ENCODE peak calls at places on chromosomes 5 and 9, in nine cellular contexts. One of them, this sample, is unnamed.

GRCh38 chr5:68015381-68015780 is 200.2 kb upstream of the PIK3R1 start:
- DNase-seq in tibial nerve: no peak
- DNase-seq in uterus: no peak
- DNase-seq in right lobe of liver: no peak
- DNase-seq in ovary: no peak
- DNase-seq in HCT116: no peak
- DNase-seq in GM12891: no peak
- DNase-seq in heart left ventricle: no peak
- DNase-seq in sigmoid colon: no peak
- DNase-seq in this sample: no peak

GRCh38 chr5:168401226-168401625 is 85.0 kb upstream of the RARS1 start:
- DNase-seq in tibial nerve: no peak
- DNase-seq in uterus: no peak
- DNase-seq in right lobe of liver: no peak
- DNase-seq in ovary: no peak
- DNase-seq in HCT116: no peak
- DNase-seq in GM12891: no peak
- DNase-seq in heart left ventricle: no peak
- DNase-seq in sigmoid colon: no peak
- DNase-seq in this sample: no peak

GRCh38 chr9:129834489-129835127 is 467 bp downstream of the C9orf78 start:
- DNase-seq in tibial nerve: no peak
- DNase-seq in uterus: no peak
- DNase-seq in right lobe of liver: no peak
- DNase-seq in ovary: no peak
- DNase-seq in HCT116: no peak
- DNase-seq in GM12891: no peak
- DNase-seq in heart left ventricle: no peak
- DNase-seq in sigmoid colon: no peak
- DNase-seq in this sample: peak

GRCh38 chr5:170151105-170151831 is 45.6 kb downstream of the FOXI1 start:
- DNase-seq in tibial nerve: no peak
- DNase-seq in uterus: no peak
- DNase-seq in right lobe of liver: no peak
- DNase-seq in ovary: no peak
- DNase-seq in HCT116: peak
- DNase-seq in GM12891: no peak
- DNase-seq in heart left ventricle: peak
- DNase-seq in sigmoid colon: no peak
- DNase-seq in this sample: peak

GRCh38 chr5:162174358-162174757 is 106.8 kb downstream of the GABRG2 start:
- DNase-seq in tibial nerve: no peak
- DNase-seq in uterus: no peak
- DNase-seq in right lobe of liver: no peak
- DNase-seq in ovary: no peak
- DNase-seq in HCT116: no peak
- DNase-seq in GM12891: no peak
- DNase-seq in heart left ventricle: no peak
- DNase-seq in sigmoid colon: no peak
- DNase-seq in this sample: no peak

GRCh38 chr5:57577432-57578175 is 95.0 kb upstream of the ACTBL2 start:
- DNase-seq in tibial nerve: no peak
- DNase-seq in uterus: no peak
- DNase-seq in right lobe of liver: no peak
- DNase-seq in ovary: no peak
- DNase-seq in HCT116: no peak
- DNase-seq in GM12891: no peak
- DNase-seq in heart left ventricle: no peak
- DNase-seq in sigmoid colon: no peak
- DNase-seq in this sample: no peak

GRCh38 chr9:127218818-127219217 is 45.8 kb upstream of the GARNL3 start:
- DNase-seq in tibial nerve: no peak
- DNase-seq in uterus: no peak
- DNase-seq in right lobe of liver: no peak
- DNase-seq in ovary: no peak
- DNase-seq in HCT116: no peak
- DNase-seq in GM12891: no peak
- DNase-seq in heart left ventricle: no peak
- DNase-seq in sigmoid colon: no peak
- DNase-seq in this sample: no peak

GRCh38 chr9:35277171-35277520 is 115.3 kb downstream of the UNC13B start:
- DNase-seq in tibial nerve: no peak
- DNase-seq in uterus: no peak
- DNase-seq in right lobe of liver: no peak
- DNase-seq in ovary: no peak
- DNase-seq in HCT116: no peak
- DNase-seq in GM12891: no peak
- DNase-seq in heart left ventricle: no peak
- DNase-seq in sigmoid colon: no peak
- DNase-seq in this sample: no peak

GRCh38 chr5:56829137-56829536 is 13.8 kb downstream of the MAP3K1 start:
- DNase-seq in tibial nerve: no peak
- DNase-seq in uterus: no peak
- DNase-seq in right lobe of liver: no peak
- DNase-seq in ovary: no peak
- DNase-seq in HCT116: peak
- DNase-seq in GM12891: no peak
- DNase-seq in heart left ventricle: no peak
- DNase-seq in sigmoid colon: no peak
- DNase-seq in this sample: peak

GRCh38 chr9:109314011-109314531 is 6.8 kb downstream of the EPB41L4B start:
- DNase-seq in tibial nerve: no peak
- DNase-seq in uterus: no peak
- DNase-seq in right lobe of liver: no peak
- DNase-seq in ovary: no peak
- DNase-seq in HCT116: no peak
- DNase-seq in GM12891: no peak
- DNase-seq in heart left ventricle: no peak
- DNase-seq in sigmoid colon: no peak
- DNase-seq in this sample: no peak

GRCh38 chr9:133825555-133826198 is 87.5 kb upstream of the SARDH start:
- DNase-seq in tibial nerve: no peak
- DNase-seq in uterus: no peak
- DNase-seq in right lobe of liver: no peak
- DNase-seq in ovary: no peak
- DNase-seq in HCT116: no peak
- DNase-seq in GM12891: no peak
- DNase-seq in heart left ventricle: no peak
- DNase-seq in sigmoid colon: no peak
- DNase-seq in this sample: no peak

GRCh38 chr5:79418276-79418675 is 95.7 kb downstream of the HOMER1 start:
- DNase-seq in tibial nerve: no peak
- DNase-seq in uterus: no peak
- DNase-seq in right lobe of liver: no peak
- DNase-seq in ovary: no peak
- DNase-seq in HCT116: peak
- DNase-seq in GM12891: no peak
- DNase-seq in heart left ventricle: no peak
- DNase-seq in sigmoid colon: no peak
- DNase-seq in this sample: no peak

GRCh38 chr5:89445106-89445745 is 562.2 kb upstream of the MEF2C start:
- DNase-seq in tibial nerve: no peak
- DNase-seq in uterus: no peak
- DNase-seq in right lobe of liver: peak
- DNase-seq in ovary: no peak
- DNase-seq in HCT116: no peak
- DNase-seq in GM12891: no peak
- DNase-seq in heart left ventricle: no peak
- DNase-seq in sigmoid colon: no peak
- DNase-seq in this sample: no peak

GRCh38 chr9:125966456-125966855 is 219.3 kb downstream of the PBX3 start:
- DNase-seq in tibial nerve: no peak
- DNase-seq in uterus: no peak
- DNase-seq in right lobe of liver: no peak
- DNase-seq in ovary: no peak
- DNase-seq in HCT116: no peak
- DNase-seq in GM12891: no peak
- DNase-seq in heart left ventricle: no peak
- DNase-seq in sigmoid colon: no peak
- DNase-seq in this sample: no peak

GRCh38 chr9:125961037-125961436 is 213.9 kb downstream of the PBX3 start:
- DNase-seq in tibial nerve: no peak
- DNase-seq in uterus: no peak
- DNase-seq in right lobe of liver: no peak
- DNase-seq in ovary: no peak
- DNase-seq in HCT116: no peak
- DNase-seq in GM12891: no peak
- DNase-seq in heart left ventricle: no peak
- DNase-seq in sigmoid colon: no peak
- DNase-seq in this sample: no peak

GRCh38 chr9:125964702-125965225 is 217.6 kb downstream of the PBX3 start:
- DNase-seq in tibial nerve: no peak
- DNase-seq in uterus: no peak
- DNase-seq in right lobe of liver: no peak
- DNase-seq in ovary: no peak
- DNase-seq in HCT116: no peak
- DNase-seq in GM12891: no peak
- DNase-seq in heart left ventricle: no peak
- DNase-seq in sigmoid colon: no peak
- DNase-seq in this sample: no peak

GRCh38 chr9:125965421-125965820 is 218.2 kb downstream of the PBX3 start:
- DNase-seq in tibial nerve: no peak
- DNase-seq in uterus: no peak
- DNase-seq in right lobe of liver: no peak
- DNase-seq in ovary: no peak
- DNase-seq in HCT116: no peak
- DNase-seq in GM12891: no peak
- DNase-seq in heart left ventricle: no peak
- DNase-seq in sigmoid colon: no peak
- DNase-seq in this sample: no peak

DNA sequence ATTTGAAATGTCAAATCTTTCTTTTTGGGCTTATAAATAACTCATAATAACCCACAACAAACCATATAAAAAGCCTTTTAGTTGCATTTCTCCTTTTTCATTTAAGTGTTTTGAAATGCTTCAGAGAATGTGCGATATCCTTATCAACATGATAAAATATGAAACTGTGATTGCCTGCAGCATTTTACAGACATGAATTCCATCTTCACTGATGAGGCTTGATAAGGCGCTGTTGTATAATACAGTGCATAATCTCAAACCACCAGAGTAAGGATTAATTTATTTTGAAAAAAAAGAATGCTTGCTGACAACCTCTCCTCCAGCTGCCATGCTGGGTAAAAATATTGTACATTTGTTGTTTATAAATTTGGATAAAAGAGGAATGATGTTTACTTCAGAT is 216.8 kb downstream of the PBX3 start:
- DNase-seq in tibial nerve: no peak
- DNase-seq in uterus: no peak
- DNase-seq in right lobe of liver: no peak
- DNase-seq in ovary: no peak
- DNase-seq in HCT116: no peak
- DNase-seq in GM12891: no peak
- DNase-seq in heart left ventricle: no peak
- DNase-seq in sigmoid colon: no peak
- DNase-seq in this sample: no peak
- TF ChIP-seq POLR2A in tibial nerve: no peak
- TF ChIP-seq POLR2A in uterus: no peak
- TF ChIP-seq POLR2A in right lobe of liver: no peak
- TF ChIP-seq POLR2A in ovary: no peak
- TF ChIP-seq POLR2A in HCT116: no peak
- TF ChIP-seq POLR2A in GM12891: no peak
- TF ChIP-seq POLR2A in heart left ventricle: no peak
- TF ChIP-seq POLR2A in sigmoid colon: no peak
- TF ChIP-seq POLR2A in this sample: no peak

GRCh38 chr5:137747848-137748247 is 6.3 kb downstream of the HNRNPA0 start:
- DNase-seq in tibial nerve: no peak
- DNase-seq in uterus: no peak
- DNase-seq in right lobe of liver: no peak
- DNase-seq in ovary: no peak
- DNase-seq in HCT116: no peak
- DNase-seq in GM12891: no peak
- DNase-seq in heart left ventricle: no peak
- DNase-seq in sigmoid colon: no peak
- DNase-seq in this sample: no peak
- TF ChIP-seq POLR2A in tibial nerve: no peak
- TF ChIP-seq POLR2A in uterus: no peak
- TF ChIP-seq POLR2A in right lobe of liver: no peak
- TF ChIP-seq POLR2A in ovary: no peak
- TF ChIP-seq POLR2A in HCT116: no peak
- TF ChIP-seq POLR2A in GM12891: no peak
- TF ChIP-seq POLR2A in heart left ventricle: no peak
- TF ChIP-seq POLR2A in sigmoid colon: no peak
- TF ChIP-seq POLR2A in this sample: no peak

GRCh38 chr5:142871056-142871879 is 101.1 kb downstream of the ARHGAP26 start:
- DNase-seq in tibial nerve: no peak
- DNase-seq in uterus: no peak
- DNase-seq in right lobe of liver: no peak
- DNase-seq in ovary: no peak
- DNase-seq in HCT116: peak
- DNase-seq in GM12891: no peak
- DNase-seq in heart left ventricle: no peak
- DNase-seq in sigmoid colon: no peak
- DNase-seq in this sample: no peak
- TF ChIP-seq POLR2A in tibial nerve: no peak
- TF ChIP-seq POLR2A in uterus: no peak
- TF ChIP-seq POLR2A in right lobe of liver: no peak
- TF ChIP-seq POLR2A in ovary: no peak
- TF ChIP-seq POLR2A in HCT116: no peak
- TF ChIP-seq POLR2A in GM12891: no peak
- TF ChIP-seq POLR2A in heart left ventricle: no peak
- TF ChIP-seq POLR2A in sigmoid colon: no peak
- TF ChIP-seq POLR2A in this sample: no peak

GRCh38 chr5:80487829-80488708 is at the start of gene FAM151B:
- DNase-seq in tibial nerve: peak
- DNase-seq in uterus: peak
- DNase-seq in right lobe of liver: peak
- DNase-seq in ovary: peak
- DNase-seq in HCT116: peak
- DNase-seq in GM12891: peak
- DNase-seq in heart left ventricle: peak
- DNase-seq in sigmoid colon: peak
- DNase-seq in this sample: peak
- TF ChIP-seq POLR2A in tibial nerve: peak
- TF ChIP-seq POLR2A in uterus: peak
- TF ChIP-seq POLR2A in right lobe of liver: peak
- TF ChIP-seq POLR2A in ovary: no peak
- TF ChIP-seq POLR2A in HCT116: peak
- TF ChIP-seq POLR2A in GM12891: no peak
- TF ChIP-seq POLR2A in heart left ventricle: no peak
- TF ChIP-seq POLR2A in sigmoid colon: no peak
- TF ChIP-seq POLR2A in this sample: no peak

DNA sequence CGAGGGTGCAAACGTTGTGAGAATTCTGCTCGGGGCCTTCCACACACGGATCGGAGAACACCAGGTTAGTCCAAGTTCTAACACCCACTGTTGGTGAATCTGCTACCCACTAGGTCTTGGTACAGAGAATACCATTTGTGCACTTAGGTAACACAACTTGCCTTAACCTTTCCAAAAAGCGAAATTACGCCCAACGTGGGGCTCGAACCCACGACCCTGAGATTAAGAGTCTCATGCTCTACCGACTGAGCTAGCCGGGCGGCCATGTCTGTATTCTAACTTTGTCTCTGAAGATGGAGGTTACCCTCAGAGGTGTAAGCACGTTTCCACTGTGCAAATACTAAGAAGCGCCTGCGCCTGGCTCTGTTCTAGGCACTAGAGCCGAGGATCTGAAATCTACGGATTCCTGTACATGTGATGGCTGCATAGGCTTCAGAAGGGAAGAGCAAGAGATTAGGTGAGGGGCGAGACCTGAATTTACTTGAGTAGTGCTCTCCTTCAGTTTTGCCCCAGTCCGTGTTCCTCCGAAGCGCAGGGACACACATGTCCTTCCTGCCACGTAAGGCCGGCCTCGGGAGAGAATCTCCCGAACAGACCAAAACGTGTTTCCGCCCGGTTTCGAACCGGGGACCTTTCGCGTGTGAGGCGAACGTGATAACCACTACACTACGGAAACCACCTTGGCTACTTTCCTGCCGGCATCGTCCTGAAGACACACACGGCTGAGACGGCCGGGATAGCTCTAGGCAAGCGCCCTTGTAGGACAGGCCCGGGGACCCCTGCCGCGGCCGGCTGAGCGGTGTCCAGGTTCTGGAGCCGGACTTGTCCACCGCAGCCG is 1.1 kb upstream of the TRIM41 start:
- DNase-seq in tibial nerve: peak
- DNase-seq in uterus: peak
- DNase-seq in right lobe of liver: peak
- DNase-seq in ovary: peak
- DNase-seq in HCT116: peak
- DNase-seq in GM12891: no peak
- DNase-seq in heart left ventricle: peak
- DNase-seq in sigmoid colon: peak
- DNase-seq in this sample: no peak
- TF ChIP-seq POLR2A in tibial nerve: no peak
- TF ChIP-seq POLR2A in uterus: peak
- TF ChIP-seq POLR2A in right lobe of liver: no peak
- TF ChIP-seq POLR2A in ovary: no peak
- TF ChIP-seq POLR2A in HCT116: no peak
- TF ChIP-seq POLR2A in GM12891: no peak
- TF ChIP-seq POLR2A in heart left ventricle: no peak
- TF ChIP-seq POLR2A in sigmoid colon: no peak
- TF ChIP-seq POLR2A in this sample: no peak

This sample was measured in erythroblast.